ENCODE peak calls at places on chromosomes 4 and X, in six cellular contexts. One of them, this sample, is unnamed.

GRCh38 chr4:172256820-172257219 is 443.6 kb downstream of the GALNTL6 start:
- DNase-seq in fibroblast of lung: no peak
- DNase-seq in myocyte: no peak
- DNase-seq in dermis blood vessel endothelial cell: no peak
- DNase-seq in sigmoid colon: no peak
- DNase-seq in NCI-H2081: no peak
- DNase-seq in this sample: no peak

GRCh38 chr4:134132086-134132783 is 69.4 kb downstream of the PABPC4L start:
- DNase-seq in fibroblast of lung: no peak
- DNase-seq in myocyte: no peak
- DNase-seq in dermis blood vessel endothelial cell: no peak
- DNase-seq in sigmoid colon: no peak
- DNase-seq in NCI-H2081: no peak
- DNase-seq in this sample: no peak

GRCh38 chr4:4456351-4456750 is 69.4 kb downstream of the NSG1 start:
- DNase-seq in fibroblast of lung: peak
- DNase-seq in myocyte: no peak
- DNase-seq in dermis blood vessel endothelial cell: peak
- DNase-seq in sigmoid colon: no peak
- DNase-seq in NCI-H2081: no peak
- DNase-seq in this sample: no peak

GRCh38 chrX:41377624-41378023 is 43.7 kb downstream of the DDX3X start:
- DNase-seq in fibroblast of lung: peak
- DNase-seq in myocyte: no peak
- DNase-seq in dermis blood vessel endothelial cell: no peak
- DNase-seq in sigmoid colon: no peak
- DNase-seq in NCI-H2081: no peak
- DNase-seq in this sample: no peak

GRCh38 chrX:56763556-56764152 is 34.6 kb downstream of the NBDY start:
- DNase-seq in fibroblast of lung: peak
- DNase-seq in myocyte: no peak
- DNase-seq in dermis blood vessel endothelial cell: no peak
- DNase-seq in sigmoid colon: peak
- DNase-seq in NCI-H2081: no peak
- DNase-seq in this sample: no peak

GRCh38 chrX:41449615-41450014 is 2.5 kb downstream of the NYX start:
- DNase-seq in fibroblast of lung: peak
- DNase-seq in myocyte: peak
- DNase-seq in dermis blood vessel endothelial cell: no peak
- DNase-seq in sigmoid colon: no peak
- DNase-seq in NCI-H2081: peak
- DNase-seq in this sample: no peak

GRCh38 chr4:186627226-186627865 is 72.0 kb upstream of the MTNR1A start:
- DNase-seq in fibroblast of lung: peak
- DNase-seq in myocyte: peak
- DNase-seq in dermis blood vessel endothelial cell: no peak
- DNase-seq in sigmoid colon: no peak
- DNase-seq in NCI-H2081: no peak
- DNase-seq in this sample: no peak

GRCh38 chr4:64598068-64598467 is 188.8 kb upstream of the TECRL start:
- DNase-seq in fibroblast of lung: peak
- DNase-seq in myocyte: no peak
- DNase-seq in dermis blood vessel endothelial cell: no peak
- DNase-seq in sigmoid colon: no peak
- DNase-seq in NCI-H2081: no peak
- DNase-seq in this sample: no peak

GRCh38 chrX:105752334-105752733 is 70.0 kb upstream of the NRK start:
- DNase-seq in fibroblast of lung: no peak
- DNase-seq in myocyte: no peak
- DNase-seq in dermis blood vessel endothelial cell: no peak
- DNase-seq in sigmoid colon: no peak
- DNase-seq in NCI-H2081: peak
- DNase-seq in this sample: no peak

GRCh38 chr4:47122592-47123291 is 91.4 kb downstream of the GABRB1 start:
- DNase-seq in fibroblast of lung: peak
- DNase-seq in myocyte: peak
- DNase-seq in dermis blood vessel endothelial cell: peak
- DNase-seq in sigmoid colon: no peak
- DNase-seq in NCI-H2081: peak
- DNase-seq in this sample: peak

GRCh38 chrX:41412261-41413167 is 34.6 kb upstream of the NYX start:
- DNase-seq in fibroblast of lung: no peak
- DNase-seq in myocyte: no peak
- DNase-seq in dermis blood vessel endothelial cell: peak
- DNase-seq in sigmoid colon: no peak
- DNase-seq in NCI-H2081: no peak
- DNase-seq in this sample: no peak

GRCh38 chr4:48483777-48484493 is 792 bp downstream of the SLC10A4 start:
- DNase-seq in fibroblast of lung: no peak
- DNase-seq in myocyte: no peak
- DNase-seq in dermis blood vessel endothelial cell: peak
- DNase-seq in sigmoid colon: no peak
- DNase-seq in NCI-H2081: peak
- DNase-seq in this sample: no peak

GRCh38 chr4:15667006-15667405 is 11.8 kb upstream of the FBXL5 start:
- DNase-seq in fibroblast of lung: no peak
- DNase-seq in myocyte: no peak
- DNase-seq in dermis blood vessel endothelial cell: no peak
- DNase-seq in sigmoid colon: no peak
- DNase-seq in NCI-H2081: no peak
- DNase-seq in this sample: no peak

GRCh38 chr4:48543796-48544195 is 53.7 kb downstream of the ZAR1 start:
- DNase-seq in fibroblast of lung: peak
- DNase-seq in myocyte: no peak
- DNase-seq in dermis blood vessel endothelial cell: peak
- DNase-seq in sigmoid colon: no peak
- DNase-seq in NCI-H2081: no peak
- DNase-seq in this sample: no peak

GRCh38 chrX:134520860-134521390 is 61.0 kb downstream of the HPRT1 start:
- DNase-seq in fibroblast of lung: peak
- DNase-seq in myocyte: peak
- DNase-seq in dermis blood vessel endothelial cell: peak
- DNase-seq in sigmoid colon: no peak
- DNase-seq in NCI-H2081: peak
- DNase-seq in this sample: no peak

GRCh38 chrX:68416592-68416991 is 16.7 kb downstream of the OPHN1 start:
- DNase-seq in fibroblast of lung: peak
- DNase-seq in myocyte: no peak
- DNase-seq in dermis blood vessel endothelial cell: peak
- DNase-seq in sigmoid colon: no peak
- DNase-seq in NCI-H2081: no peak
- DNase-seq in this sample: no peak

GRCh38 chr4:184019084-184019483 is 114.0 kb downstream of the STOX2 start:
- DNase-seq in fibroblast of lung: no peak
- DNase-seq in myocyte: no peak
- DNase-seq in dermis blood vessel endothelial cell: no peak
- DNase-seq in sigmoid colon: no peak
- DNase-seq in NCI-H2081: no peak
- DNase-seq in this sample: no peak

GRCh38 chr4:8506373-8507250 is 66.0 kb downstream of the TRMT44 start:
- DNase-seq in fibroblast of lung: peak
- DNase-seq in myocyte: peak
- DNase-seq in dermis blood vessel endothelial cell: peak
- DNase-seq in sigmoid colon: peak
- DNase-seq in NCI-H2081: no peak
- DNase-seq in this sample: no peak

GRCh38 chr4:168524006-168524405 is 27.2 kb downstream of the PALLD start:
- DNase-seq in fibroblast of lung: peak
- DNase-seq in myocyte: peak
- DNase-seq in dermis blood vessel endothelial cell: peak
- DNase-seq in sigmoid colon: no peak
- DNase-seq in NCI-H2081: no peak
- DNase-seq in this sample: no peak

GRCh38 chr4:55028196-55028595 is 97.2 kb downstream of the KDR start:
- DNase-seq in fibroblast of lung: no peak
- DNase-seq in myocyte: no peak
- DNase-seq in dermis blood vessel endothelial cell: no peak
- DNase-seq in sigmoid colon: no peak
- DNase-seq in NCI-H2081: no peak
- DNase-seq in this sample: no peak

GRCh38 chr4:25815586-25815985 is 47.2 kb downstream of the SEL1L3 start:
- DNase-seq in fibroblast of lung: peak
- DNase-seq in myocyte: no peak
- DNase-seq in dermis blood vessel endothelial cell: no peak
- DNase-seq in sigmoid colon: no peak
- DNase-seq in NCI-H2081: no peak
- DNase-seq in this sample: no peak

GRCh38 chr4:56477192-56477706 is 9.8 kb downstream of the SRP72 start:
- DNase-seq in fibroblast of lung: no peak
- DNase-seq in myocyte: no peak
- DNase-seq in dermis blood vessel endothelial cell: no peak
- DNase-seq in sigmoid colon: no peak
- DNase-seq in NCI-H2081: no peak
- DNase-seq in this sample: no peak

GRCh38 chr4:107699466-107700206 is 20.4 kb downstream of the PAPSS1 start:
- DNase-seq in fibroblast of lung: peak
- DNase-seq in myocyte: no peak
- DNase-seq in dermis blood vessel endothelial cell: peak
- DNase-seq in sigmoid colon: no peak
- DNase-seq in NCI-H2081: no peak
- DNase-seq in this sample: no peak

GRCh38 chr4:40924096-40924792 is 174.5 kb downstream of the NSUN7 start:
- DNase-seq in fibroblast of lung: peak
- DNase-seq in myocyte: peak
- DNase-seq in dermis blood vessel endothelial cell: peak
- DNase-seq in sigmoid colon: no peak
- DNase-seq in NCI-H2081: peak
- DNase-seq in this sample: peak

GRCh38 chrX:153885968-153886903 is at the start of gene L1CAM:
- DNase-seq in fibroblast of lung: no peak
- DNase-seq in myocyte: no peak
- DNase-seq in dermis blood vessel endothelial cell: no peak
- DNase-seq in sigmoid colon: no peak
- DNase-seq in NCI-H2081: no peak
- DNase-seq in this sample: no peak

GRCh38 chr4:168162604-168163003 is 70.3 kb downstream of the ANXA10 start:
- DNase-seq in fibroblast of lung: peak
- DNase-seq in myocyte: no peak
- DNase-seq in dermis blood vessel endothelial cell: peak
- DNase-seq in sigmoid colon: no peak
- DNase-seq in NCI-H2081: no peak
- DNase-seq in this sample: no peak

GRCh38 chr4:105092356-105092755 is 54.3 kb upstream of the TET2 start:
- DNase-seq in fibroblast of lung: peak
- DNase-seq in myocyte: peak
- DNase-seq in dermis blood vessel endothelial cell: no peak
- DNase-seq in sigmoid colon: no peak
- DNase-seq in NCI-H2081: no peak
- DNase-seq in this sample: no peak

GRCh38 chr4:24642941-24643628 is 58.7 kb upstream of the DHX15 start:
- DNase-seq in fibroblast of lung: peak
- DNase-seq in myocyte: peak
- DNase-seq in dermis blood vessel endothelial cell: peak
- DNase-seq in sigmoid colon: no peak
- DNase-seq in NCI-H2081: no peak
- DNase-seq in this sample: no peak

GRCh38 chrX:51144828-51145442 is 187.7 kb upstream of the NUDT10 start:
- DNase-seq in fibroblast of lung: peak
- DNase-seq in myocyte: no peak
- DNase-seq in dermis blood vessel endothelial cell: peak
- DNase-seq in sigmoid colon: no peak
- DNase-seq in NCI-H2081: peak
- DNase-seq in this sample: no peak

GRCh38 chr4:52588097-52588496 is 71.0 kb downstream of the USP46 start:
- DNase-seq in fibroblast of lung: peak
- DNase-seq in myocyte: peak
- DNase-seq in dermis blood vessel endothelial cell: peak
- DNase-seq in sigmoid colon: no peak
- DNase-seq in NCI-H2081: peak
- DNase-seq in this sample: peak

GRCh38 chrX:29376584-29376983 is 789.3 kb downstream of the IL1RAPL1 start:
- DNase-seq in fibroblast of lung: no peak
- DNase-seq in myocyte: no peak
- DNase-seq in dermis blood vessel endothelial cell: no peak
- DNase-seq in sigmoid colon: no peak
- DNase-seq in NCI-H2081: no peak
- DNase-seq in this sample: no peak